ENCODE peak calls at places on chromosomes 12 and 14, in ten cellular contexts. F, C, W, P, A, O, N, M, V and K are unnamed samples.

GRCh38 chr14:91300283-91300841 is 55.9 kb upstream of the GPR68 start:
- DNase-seq in F (peak; percentile 25), C (peak; percentile 28), W (no peak), P (no peak), A (no peak), O (peak; percentile 1), N (no peak), M (no peak), V (no peak), K (no peak)

GRCh38 chr12:93759512-93760081 is 82.4 kb downstream of the CRADD start:
- DNase-seq in F (no peak), C (no peak), W (no peak), P (no peak), A (no peak), O (no peak), N (no peak), M (no peak), V (no peak), K (no peak)

GRCh38 chr14:74426202-74426582 is at the start of gene SYNDIG1L:
- DNase-seq in F (no peak), C (no peak), W (no peak), P (no peak), A (no peak), O (no peak), N (no peak), M (no peak), V (no peak), K (no peak)

GRCh38 chr12:89821901-89822300 is 113.3 kb upstream of the ATP2B1 start:
- DNase-seq in F (peak; percentile 61), C (no peak), W (no peak), P (no peak), A (no peak), O (no peak), N (no peak), M (no peak), V (no peak), K (no peak)

GRCh38 chr12:55647027-55647426 is 10.3 kb downstream of the OR10P1 start:
- DNase-seq in F (no peak), C (no peak), W (no peak), P (no peak), A (no peak), O (no peak), N (no peak), M (no peak), V (no peak), K (no peak)

GRCh38 chr12:99381992-99382391 is 265.6 kb upstream of the GARIN6 start:
- DNase-seq in F (peak; percentile 16), C (no peak), W (no peak), P (no peak), A (no peak), O (no peak), N (no peak), M (no peak), V (no peak), K (peak; percentile 47)

GRCh38 chr12:86264451-86265328 is 8.5 kb upstream of the MGAT4C start:
- DNase-seq in F (peak; percentile 91), C (peak; percentile 77), W (no peak), P (no peak), A (no peak), O (no peak), N (no peak), M (peak; percentile 72), V (peak; percentile 82), K (no peak)

GRCh38 chr14:103626150-103626850 is 2.7 kb upstream of the KLC1 start:
- DNase-seq in F (no peak), C (no peak), W (no peak), P (no peak), A (no peak), O (no peak), N (no peak), M (no peak), V (no peak), K (no peak)

GRCh38 chr12:131618303-131618658 is 92.6 kb upstream of the SFSWAP start:
- DNase-seq in F (no peak), C (no peak), W (no peak), P (no peak), A (no peak), O (no peak), N (no peak), M (no peak), V (no peak), K (peak; percentile 18)

GRCh38 chr12:45076417-45077031 is 25.6 kb upstream of the DBX2 start:
- DNase-seq in F (no peak), C (no peak), W (no peak), P (no peak), A (no peak), O (no peak), N (no peak), M (no peak), V (no peak), K (no peak)

GRCh38 chr14:90969493-90970166 is 90.8 kb downstream of the RPS6KA5 start:
- DNase-seq in F (no peak), C (no peak), W (no peak), P (peak; percentile 62), A (peak; percentile 48), O (no peak), N (no peak), M (no peak), V (no peak), K (no peak)

GRCh38 chr12:108634225-108634795 is 616 bp upstream of the SELPLG start:
- DNase-seq in F (no peak), C (peak; percentile 78), W (no peak), P (no peak), A (no peak), O (no peak), N (no peak), M (peak; percentile 62), V (peak; percentile 85), K (no peak)

GRCh38 chr14:22630066-22630465 is 14.1 kb downstream of the OR6J1 start:
- DNase-seq in F (no peak), C (no peak), W (no peak), P (no peak), A (no peak), O (no peak), N (no peak), M (no peak), V (no peak), K (no peak)

GRCh38 chr14:30005114-30005698 is 77.6 kb upstream of the PRKD1 start:
- DNase-seq in F (peak; percentile 69), C (no peak), W (peak; percentile 56), P (peak; percentile 82), A (peak; percentile 87), O (peak; percentile 89), N (peak; percentile 52), M (no peak), V (no peak), K (peak; percentile 68)

GRCh38 chr14:65478017-65478416 is 65.5 kb downstream of the FUT8 start:
- DNase-seq in F (no peak), C (no peak), W (no peak), P (no peak), A (no peak), O (no peak), N (no peak), M (no peak), V (no peak), K (no peak)
- TF ChIP-seq CTCF in F (no peak), C (no peak), W (no peak), P (no peak), A (no peak), O (no peak), N (no peak), M (no peak), V (no peak), K (no peak)

GRCh38 chr12:52975204-52975603 is 26.3 kb downstream of the KRT18 start:
- DNase-seq in F (no peak), C (no peak), W (no peak), P (peak; percentile 58), A (peak; percentile 71), O (peak; percentile 55), N (no peak), M (no peak), V (no peak), K (no peak)

GRCh38 chr12:52976574-52977071 is 27.7 kb downstream of the KRT18 start:
- DNase-seq in F (no peak), C (no peak), W (no peak), P (peak; percentile 78), A (peak; percentile 68), O (peak; percentile 70), N (peak; percentile 25), M (no peak), V (no peak), K (no peak)

GRCh38 chr12:52977195-52977594 is 28.3 kb downstream of the KRT18 start:
- DNase-seq in F (no peak), C (no peak), W (no peak), P (no peak), A (no peak), O (no peak), N (no peak), M (no peak), V (no peak), K (no peak)

GRCh38 chr12:52971701-52972329 is 22.9 kb downstream of the KRT18 start:
- DNase-seq in F (peak; percentile 94), C (no peak), W (no peak), P (peak; percentile 73), A (peak; percentile 61), O (peak; percentile 75), N (no peak), M (no peak), V (no peak), K (peak; percentile 88)

GRCh38 chr12:52975820-52976573 is 27.1 kb downstream of the KRT18 start:
- DNase-seq in F (peak; percentile 63), C (peak; percentile 57), W (no peak), P (no peak), A (peak; percentile 36), O (peak; percentile 27), N (no peak), M (no peak), V (no peak), K (peak; percentile 82)
- TF ChIP-seq CTCF in F (peak; percentile 44), C (no peak), W (no peak), P (no peak), A (peak; percentile 4), O (peak; percentile 38), N (peak; percentile 44), M (no peak), V (no peak), K (peak; percentile 55)

GRCh38 chr12:65953621-65954020 is 129.3 kb downstream of the HMGA2 start:
- DNase-seq in F (no peak), C (no peak), W (no peak), P (peak; percentile 54), A (no peak), O (peak; percentile 88), N (no peak), M (no peak), V (no peak), K (no peak)
- TF ChIP-seq CTCF in F (no peak), C (no peak), W (no peak), P (no peak), A (no peak), O (no peak), N (no peak), M (no peak), V (no peak), K (no peak)

DNA sequence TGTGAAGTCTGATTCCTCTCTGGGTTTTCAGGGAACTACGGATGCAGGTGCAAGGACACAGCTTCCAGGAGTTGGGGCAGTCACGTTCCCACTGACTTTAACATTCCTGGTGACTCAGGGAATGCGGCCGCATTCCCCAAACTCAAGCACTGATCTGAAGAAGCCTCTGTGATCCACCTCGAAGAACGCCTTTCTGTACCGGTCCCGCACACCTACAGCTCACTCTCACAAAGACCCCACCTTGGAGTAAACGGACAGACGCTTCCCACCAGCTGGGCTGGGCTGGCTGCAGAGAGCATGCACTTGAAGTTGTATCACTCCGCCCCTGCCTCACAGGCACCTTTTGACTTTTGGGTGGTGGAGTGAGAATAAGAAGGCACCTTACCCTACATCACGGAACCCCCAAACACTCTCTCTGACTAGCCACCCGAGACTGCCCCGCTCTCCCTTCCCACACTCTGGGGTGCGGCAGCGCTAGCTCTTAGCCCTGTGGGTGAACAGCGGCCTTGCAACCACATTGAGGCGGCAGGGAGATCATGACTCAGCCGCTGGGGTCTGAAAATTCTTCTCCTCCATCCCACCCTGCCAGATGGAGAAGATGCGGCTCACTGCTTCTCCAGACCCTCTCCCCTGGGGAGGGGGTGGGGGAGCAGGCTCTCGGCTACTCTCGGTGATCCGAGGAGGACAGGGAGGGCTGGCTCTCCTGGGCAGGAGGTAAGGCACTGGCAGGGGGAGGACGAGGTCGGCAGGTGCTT is 23.7 kb upstream of the HDAC7 start:
- DNase-seq in F (no peak), C (no peak), W (no peak), P (no peak), A (no peak), O (no peak), N (no peak), M (no peak), V (no peak), K (no peak)
- TF ChIP-seq CTCF in F (no peak), C (no peak), W (no peak), P (no peak), A (no peak), O (no peak), N (no peak), M (no peak), V (no peak), K (no peak)